ENCODE peak calls at places on chromosome 3, in six cellular contexts. One of them, this sample, is unnamed.

GRCh38 chr3:9012521-9012920 is 49.2 kb upstream of the RAD18 start:
- DNase-seq in A549: no peak
- DNase-seq in pancreas: no peak
- DNase-seq in cardiac muscle cell: no peak
- DNase-seq in AG04450: no peak
- DNase-seq in astrocyte of the spinal cord: no peak
- DNase-seq in this sample: no peak

GRCh38 chr3:123155471-123156011 is 46.2 kb upstream of the SEC22A start:
- DNase-seq in A549: no peak
- DNase-seq in pancreas: no peak
- DNase-seq in cardiac muscle cell: no peak
- DNase-seq in AG04450: no peak
- DNase-seq in astrocyte of the spinal cord: no peak
- DNase-seq in this sample: no peak

GRCh38 chr3:146403792-146404191 is 65.6 kb downstream of the PLSCR2 start:
- DNase-seq in A549: no peak
- DNase-seq in pancreas: no peak
- DNase-seq in cardiac muscle cell: no peak
- DNase-seq in AG04450: no peak
- DNase-seq in astrocyte of the spinal cord: no peak
- DNase-seq in this sample: no peak

GRCh38 chr3:121488628-121489027 is 57.2 kb downstream of the POLQ start:
- DNase-seq in A549: no peak
- DNase-seq in pancreas: no peak
- DNase-seq in cardiac muscle cell: peak
- DNase-seq in AG04450: no peak
- DNase-seq in astrocyte of the spinal cord: no peak
- DNase-seq in this sample: no peak

GRCh38 chr3:52532838-52533622 is 627 bp downstream of the NT5DC2 start:
- DNase-seq in A549: no peak
- DNase-seq in pancreas: peak
- DNase-seq in cardiac muscle cell: peak
- DNase-seq in AG04450: no peak
- DNase-seq in astrocyte of the spinal cord: peak
- DNase-seq in this sample: peak

GRCh38 chr3:57518276-57518914 is 25.7 kb downstream of the DNAH12 start:
- DNase-seq in A549: no peak
- DNase-seq in pancreas: no peak
- DNase-seq in cardiac muscle cell: no peak
- DNase-seq in AG04450: no peak
- DNase-seq in astrocyte of the spinal cord: peak
- DNase-seq in this sample: no peak

GRCh38 chr3:41711656-41712055 is 250.2 kb downstream of the ULK4 start:
- DNase-seq in A549: no peak
- DNase-seq in pancreas: no peak
- DNase-seq in cardiac muscle cell: no peak
- DNase-seq in AG04450: no peak
- DNase-seq in astrocyte of the spinal cord: peak
- DNase-seq in this sample: no peak

GRCh38 chr3:13654330-13655073 is 105.6 kb downstream of the FBLN2 start:
- DNase-seq in A549: no peak
- DNase-seq in pancreas: no peak
- DNase-seq in cardiac muscle cell: no peak
- DNase-seq in AG04450: no peak
- DNase-seq in astrocyte of the spinal cord: no peak
- DNase-seq in this sample: no peak

GRCh38 chr3:38247366-38248035 is 18.1 kb upstream of the SLC22A13 start:
- DNase-seq in A549: peak
- DNase-seq in pancreas: no peak
- DNase-seq in cardiac muscle cell: peak
- DNase-seq in AG04450: peak
- DNase-seq in astrocyte of the spinal cord: peak
- DNase-seq in this sample: no peak
- TF ChIP-seq CTCF in A549: peak
- TF ChIP-seq CTCF in pancreas: no peak
- TF ChIP-seq CTCF in cardiac muscle cell: peak
- TF ChIP-seq CTCF in AG04450: peak
- TF ChIP-seq CTCF in astrocyte of the spinal cord: peak
- TF ChIP-seq CTCF in this sample: no peak

GRCh38 chr3:51400169-51400568 is 9.1 kb downstream of the RBM15B start:
- DNase-seq in A549: no peak
- DNase-seq in pancreas: no peak
- DNase-seq in cardiac muscle cell: no peak
- DNase-seq in AG04450: no peak
- DNase-seq in astrocyte of the spinal cord: no peak
- DNase-seq in this sample: no peak

GRCh38 chr3:51397389-51397788 is 6.3 kb downstream of the RBM15B start:
- DNase-seq in A549: no peak
- DNase-seq in pancreas: no peak
- DNase-seq in cardiac muscle cell: no peak
- DNase-seq in AG04450: no peak
- DNase-seq in astrocyte of the spinal cord: no peak
- DNase-seq in this sample: no peak

GRCh38 chr3:51396401-51396800 is 5.3 kb downstream of the RBM15B start:
- DNase-seq in A549: no peak
- DNase-seq in pancreas: no peak
- DNase-seq in cardiac muscle cell: no peak
- DNase-seq in AG04450: no peak
- DNase-seq in astrocyte of the spinal cord: no peak
- DNase-seq in this sample: no peak

GRCh38 chr3:51401639-51402166 is 10.6 kb downstream of the RBM15B start:
- DNase-seq in A549: no peak
- DNase-seq in pancreas: no peak
- DNase-seq in cardiac muscle cell: no peak
- DNase-seq in AG04450: no peak
- DNase-seq in astrocyte of the spinal cord: no peak
- DNase-seq in this sample: no peak

DNA sequence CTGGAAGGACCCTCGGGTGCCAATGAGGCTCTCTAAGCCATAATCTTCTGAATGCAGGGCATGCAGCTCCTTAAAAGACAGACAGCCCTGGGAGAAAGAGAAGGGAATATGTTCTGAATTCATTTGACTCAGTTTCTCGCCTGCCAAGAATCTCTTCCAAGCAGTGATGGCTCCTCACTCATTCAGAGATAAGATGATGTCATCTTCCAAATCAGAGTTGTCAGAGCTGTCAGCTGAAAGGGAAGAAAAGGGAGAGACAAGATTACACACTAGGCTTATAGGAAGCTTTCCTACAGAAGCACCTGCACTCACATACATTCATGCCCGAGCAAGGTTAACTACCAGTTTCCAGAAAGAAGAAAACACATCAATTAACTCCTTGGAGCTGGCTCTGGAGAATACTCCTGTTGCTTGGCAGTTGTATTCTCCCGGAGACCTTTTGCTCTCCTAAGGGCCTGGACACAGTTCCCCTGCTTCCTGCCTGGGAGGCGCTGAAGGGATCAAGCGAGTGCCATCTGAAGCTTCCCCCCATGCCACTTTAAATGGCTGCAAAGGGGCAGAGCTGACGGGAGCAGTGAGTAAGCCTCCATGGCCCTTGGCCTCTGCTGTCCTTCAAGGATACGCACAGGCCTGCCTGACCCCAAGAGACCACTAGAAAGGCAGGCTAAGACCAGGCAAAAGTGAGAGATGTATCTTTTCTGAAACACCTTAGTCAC is 7.7 kb downstream of the RBM15B start:
- DNase-seq in A549: no peak
- DNase-seq in pancreas: no peak
- DNase-seq in cardiac muscle cell: no peak
- DNase-seq in AG04450: no peak
- DNase-seq in astrocyte of the spinal cord: no peak
- DNase-seq in this sample: no peak
- TF ChIP-seq CTCF in A549: no peak
- TF ChIP-seq CTCF in pancreas: no peak
- TF ChIP-seq CTCF in cardiac muscle cell: no peak
- TF ChIP-seq CTCF in AG04450: no peak
- TF ChIP-seq CTCF in astrocyte of the spinal cord: no peak
- TF ChIP-seq CTCF in this sample: no peak

GRCh38 chr3:158780795-158781590 is 20.9 kb upstream of the MFSD1 start:
- DNase-seq in A549: no peak
- DNase-seq in pancreas: no peak
- DNase-seq in cardiac muscle cell: no peak
- DNase-seq in AG04450: no peak
- DNase-seq in astrocyte of the spinal cord: no peak
- DNase-seq in this sample: no peak
- TF ChIP-seq CTCF in A549: no peak
- TF ChIP-seq CTCF in pancreas: no peak
- TF ChIP-seq CTCF in cardiac muscle cell: no peak
- TF ChIP-seq CTCF in AG04450: no peak
- TF ChIP-seq CTCF in astrocyte of the spinal cord: no peak
- TF ChIP-seq CTCF in this sample: no peak

GRCh38 chr3:147838650-147839049 is 429.5 kb downstream of the ZIC1 start:
- DNase-seq in A549: peak
- DNase-seq in pancreas: no peak
- DNase-seq in cardiac muscle cell: no peak
- DNase-seq in AG04450: no peak
- DNase-seq in astrocyte of the spinal cord: no peak
- DNase-seq in this sample: no peak
- TF ChIP-seq CTCF in A549: no peak
- TF ChIP-seq CTCF in pancreas: no peak
- TF ChIP-seq CTCF in cardiac muscle cell: peak
- TF ChIP-seq CTCF in AG04450: peak
- TF ChIP-seq CTCF in astrocyte of the spinal cord: peak
- TF ChIP-seq CTCF in this sample: no peak

GRCh38 chr3:149120051-149120972 is 9.1 kb upstream of the HPS3 start:
- DNase-seq in A549: peak
- DNase-seq in pancreas: no peak
- DNase-seq in cardiac muscle cell: peak
- DNase-seq in AG04450: peak
- DNase-seq in astrocyte of the spinal cord: peak
- DNase-seq in this sample: no peak
- TF ChIP-seq CTCF in A549: peak
- TF ChIP-seq CTCF in pancreas: no peak
- TF ChIP-seq CTCF in cardiac muscle cell: peak
- TF ChIP-seq CTCF in AG04450: peak
- TF ChIP-seq CTCF in astrocyte of the spinal cord: peak
- TF ChIP-seq CTCF in this sample: peak

GRCh38 chr3:134483195-134483890 is 2.4 kb downstream of the ANAPC13 start:
- DNase-seq in A549: no peak
- DNase-seq in pancreas: no peak
- DNase-seq in cardiac muscle cell: no peak
- DNase-seq in AG04450: peak
- DNase-seq in astrocyte of the spinal cord: peak
- DNase-seq in this sample: no peak

GRCh38 chr3:134487406-134487805 is 1.5 kb downstream of the CEP63 start:
- DNase-seq in A549: no peak
- DNase-seq in pancreas: no peak
- DNase-seq in cardiac muscle cell: no peak
- DNase-seq in AG04450: no peak
- DNase-seq in astrocyte of the spinal cord: no peak
- DNase-seq in this sample: no peak

GRCh38 chr3:134485075-134485536 is 679 bp downstream of the ANAPC13 start:
- DNase-seq in A549: peak
- DNase-seq in pancreas: no peak
- DNase-seq in cardiac muscle cell: no peak
- DNase-seq in AG04450: no peak
- DNase-seq in astrocyte of the spinal cord: no peak
- DNase-seq in this sample: no peak

GRCh38 chr3:134486577-134487041 is 752 bp downstream of the CEP63 start:
- DNase-seq in A549: peak
- DNase-seq in pancreas: no peak
- DNase-seq in cardiac muscle cell: no peak
- DNase-seq in AG04450: no peak
- DNase-seq in astrocyte of the spinal cord: peak
- DNase-seq in this sample: no peak

DNA sequence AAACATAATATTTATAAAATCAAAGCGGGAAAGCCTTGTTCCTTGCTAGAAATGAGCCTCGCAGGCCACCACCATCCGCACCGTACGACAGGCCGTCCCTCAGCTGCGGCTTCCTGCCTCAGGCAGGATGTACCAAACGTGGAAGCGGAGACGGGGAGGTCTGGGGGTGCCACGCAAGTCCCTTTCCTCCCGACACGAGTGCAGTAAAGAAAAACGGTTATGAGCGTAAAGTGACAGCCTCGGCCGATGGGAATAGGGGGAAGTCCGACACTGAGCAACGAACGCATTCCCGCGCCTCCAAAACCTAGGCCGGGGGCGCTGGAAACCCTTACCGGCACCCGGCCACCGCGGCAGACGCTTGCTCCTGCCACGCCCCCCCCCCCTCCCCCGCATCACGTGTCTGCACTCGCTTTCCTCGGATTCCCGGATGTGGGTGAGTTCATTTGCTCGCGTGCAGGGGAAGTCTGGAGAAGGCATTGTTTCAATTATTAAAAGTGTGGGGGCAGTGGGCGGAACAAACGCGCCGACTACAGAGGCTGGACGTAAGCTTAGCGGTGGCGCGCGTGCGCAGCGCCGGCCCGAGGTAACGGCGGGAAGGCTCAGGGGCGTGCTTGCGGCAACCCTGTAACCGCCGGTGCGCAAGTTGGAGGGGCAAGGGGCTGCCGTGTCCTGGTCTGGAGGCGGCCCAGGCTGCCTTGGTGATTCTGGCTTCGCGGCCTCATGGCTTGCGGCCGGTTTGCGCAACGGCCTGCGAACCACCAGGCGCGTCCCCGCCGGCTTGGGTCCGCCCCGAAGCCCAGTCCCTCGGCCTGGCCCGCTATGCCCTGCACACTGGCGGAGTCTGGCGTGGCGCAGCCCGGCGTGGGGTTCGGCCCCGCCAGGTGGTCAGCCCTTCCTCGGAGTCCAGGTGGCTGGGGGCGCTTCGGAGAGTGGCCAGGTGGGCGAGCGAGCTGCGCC is at the start of the genes ANAPC13 and CEP63:
- DNase-seq in A549: peak
- DNase-seq in pancreas: peak
- DNase-seq in cardiac muscle cell: peak
- DNase-seq in AG04450: peak
- DNase-seq in astrocyte of the spinal cord: peak
- DNase-seq in this sample: peak
- TF ChIP-seq CTCF in A549: no peak
- TF ChIP-seq CTCF in pancreas: no peak
- TF ChIP-seq CTCF in cardiac muscle cell: no peak
- TF ChIP-seq CTCF in AG04450: no peak
- TF ChIP-seq CTCF in astrocyte of the spinal cord: no peak
- TF ChIP-seq CTCF in this sample: no peak